ENCODE peak calls at places on chromosomes 4 and X, in ten cellular contexts. U is WTC11; M is foreskin melanocyte; S is skeletal muscle cell; C is type B pancreatic cell; D is Ammon's horn; E is stimulated activated CD4-positive, alpha-beta T cell treated with anti-CD3 and anti-CD28 coated beads, Interleukin-4, amount 100 ng/mL, for 24 hours; L is cerebellar cortex; A is H9; T is nephron progenitor cell. Q is an unnamed sample.

GRCh38 chr4:94532016-94532789 is 80.5 kb downstream of the PDLIM5 start:
- DNase-seq in A (no peak), D (no peak), U (no peak), T (no peak), E (no peak), L (no peak), S (no peak), M (peak; percentile 8), C (no peak), Q (no peak)

GRCh38 chr4:768995-769394 is 56.9 kb downstream of the CPLX1 start:
- DNase-seq in E (no peak), M (peak; percentile 61), T (no peak), S (no peak), A (no peak), D (no peak), L (no peak), C (no peak), U (no peak), Q (no peak)

GRCh38 chr4:2256156-2256731 is 5.7 kb downstream of the MXD4 start:
- DNase-seq in D (no peak), S (no peak), T (no peak), U (no peak), A (no peak), E (peak; percentile 3), C (no peak), M (no peak), L (peak; percentile 20), Q (no peak)

GRCh38 chr4:55729306-55730142 is 90.1 kb upstream of the EXOC1L start:
- DNase-seq in U (no peak), D (no peak), T (no peak), L (no peak), E (no peak), A (no peak), S (no peak), C (no peak), M (no peak), Q (no peak)

GRCh38 chrX:73916931-73917657 is 354.1 kb downstream of the CHIC1 start:
- DNase-seq in A (no peak), U (no peak), S (peak; percentile 70), T (no peak), C (no peak), E (no peak), L (no peak), D (no peak), M (peak; percentile 58), Q (no peak)

GRCh38 chr4:144906181-144906895 is 191.7 kb downstream of the ANAPC10 start:
- DNase-seq in T (no peak), A (no peak), U (no peak), C (no peak), M (no peak), D (no peak), S (peak; percentile 25), E (no peak), L (no peak), Q (no peak)

GRCh38 chr4:47926667-47927258 is 12.4 kb upstream of the NFXL1 start:
- DNase-seq in S (peak; percentile 14), D (peak; percentile 84), M (peak; percentile 49), U (peak; percentile 75), T (peak; percentile 67), L (peak; percentile 84), A (peak; percentile 82), C (no peak), E (peak; percentile 52), Q (no peak)

GRCh38 chrX:21747523-21747922 is 10.4 kb downstream of the SMPX start:
- DNase-seq in S (no peak), E (no peak), L (no peak), T (no peak), U (no peak), C (no peak), A (no peak), M (no peak), D (peak; percentile 53), Q (no peak)

GRCh38 chr4:68267433-68267944 is 22.0 kb upstream of the TMPRSS11B start:
- DNase-seq in M (peak; percentile 46), T (no peak), S (peak; percentile 14), U (no peak), C (no peak), D (no peak), L (no peak), A (no peak), E (no peak), Q (no peak)

GRCh38 chr4:113693993-113694392 is 67.5 kb downstream of the CAMK2D start:
- DNase-seq in E (no peak), M (no peak), C (no peak), U (no peak), S (no peak), A (no peak), L (no peak), T (no peak), D (no peak), Q (no peak)

GRCh38 chr4:87896020-87896621 is 63.4 kb downstream of the MEPE start:
- DNase-seq in A (peak; percentile 67), E (peak; percentile 3), S (peak; percentile 89), U (no peak), M (no peak), T (peak; percentile 5), D (peak; percentile 68), C (no peak), L (no peak), Q (no peak)

GRCh38 chr4:94306713-94307112 is 35.9 kb downstream of the HPGDS start:
- DNase-seq in A (no peak), E (no peak), T (no peak), C (no peak), S (no peak), U (no peak), D (no peak), M (no peak), L (no peak), Q (no peak)

GRCh38 chr4:138910914-138911336 is 104.7 kb upstream of the NOCT start:
- DNase-seq in L (peak; percentile 15), D (peak; percentile 89), T (peak; percentile 10), U (peak; percentile 24), A (peak; percentile 69), S (peak; percentile 47), C (peak; percentile 72), M (no peak), E (no peak), Q (peak; percentile 70)

GRCh38 chrX:97309717-97310116 is 426.0 kb downstream of the RPA4 start:
- DNase-seq in L (no peak), T (no peak), A (no peak), S (no peak), U (no peak), E (no peak), C (no peak), M (no peak), D (no peak), Q (no peak)

GRCh38 chrX:122972604-122973003 is 211.5 kb upstream of the GRIA3 start:
- DNase-seq in C (no peak), E (no peak), U (no peak), M (no peak), A (no peak), S (no peak), T (no peak), L (no peak), D (no peak), Q (no peak)

Q was measured in substantia nigra.